ENCODE peak calls at places on chromosomes 6 and 20, in nine cellular contexts. O, D, T, R, Y, S, V, Q and H are unnamed samples.

GRCh38 chr6:138817799-138818198 is 21.9 kb downstream of the ECT2L start:
- ATAC-seq in T (no peak), Y (peak), D (peak), O (peak), Q (peak), R (no peak), S (peak), V (no peak), H (peak)

GRCh38 chr6:72561629-72562028 is 60.2 kb upstream of the KCNQ5 start:
- ATAC-seq in T (no peak), D (no peak), S (no peak), R (peak), O (no peak), Y (no peak), Q (no peak), V (no peak), H (no peak)

GRCh38 chr6:7203939-7204338 is 96.2 kb downstream of the RREB1 start:
- ATAC-seq in Q (no peak), O (no peak), Y (no peak), R (no peak), S (no peak), D (peak), T (no peak), V (no peak), H (no peak)

GRCh38 chr6:14736231-14736953 is 509.5 kb upstream of the JARID2 start:
- ATAC-seq in T (no peak), O (no peak), D (no peak), S (peak), R (no peak), Y (no peak), V (no peak), Q (no peak), H (peak)

GRCh38 chr6:24738732-24739131 is 19.8 kb upstream of the C6orf62 start:
- ATAC-seq in S (no peak), R (no peak), D (no peak), O (no peak), V (no peak), T (no peak), Y (no peak), Q (no peak), H (no peak)

GRCh38 chr20:910132-910839 is 5.8 kb downstream of the ANGPT4 start:
- ATAC-seq in Y (peak), R (no peak), D (no peak), Q (peak), S (no peak), O (peak), V (no peak), T (no peak), H (no peak)

GRCh38 chr6:43796910-43797890 is 27.2 kb downstream of the VEGFA start:
- ATAC-seq in T (no peak), R (no peak), V (no peak), Y (no peak), Q (no peak), O (no peak), D (no peak), S (no peak), H (no peak)

GRCh38 chr6:135411339-135411738 is 86.2 kb downstream of the AHI1 start:
- ATAC-seq in V (no peak), S (no peak), Y (no peak), R (no peak), T (no peak), Q (no peak), O (no peak), D (no peak), H (no peak)

GRCh38 chr6:99110004-99110403 is 162.3 kb upstream of the FBXL4 start:
- ATAC-seq in Q (no peak), D (no peak), V (no peak), S (no peak), O (no peak), R (no peak), Y (peak), T (no peak), H (no peak)

GRCh38 chr6:24798740-24799540 is at the start of gene ARMH2:
- ATAC-seq in R (peak), O (no peak), V (no peak), D (peak), Q (no peak), S (no peak), Y (no peak), T (no peak), H (no peak)

GRCh38 chr20:38277691-38278090 is 17.2 kb upstream of the KIAA1755 start:
- ATAC-seq in S (no peak), R (no peak), D (no peak), V (no peak), T (no peak), Q (no peak), O (no peak), Y (no peak), H (no peak)